ENCODE peak calls at places on chromosomes 11 and 22, in six cellular contexts. One of them, this sample, is unnamed.
A peak's percentile ranks its signal among the peaks of the same experiment; 100 is the strongest.

GRCh38 chr22:19207902-19208283 is 29.4 kb upstream of the SLC25A1 start:
- DNase-seq in stimulated activated CD4-positive, alpha-beta T cell treated with anti-CD3 and anti-CD28 coated beads, Interleukin-12 subunit alpha, Interleukin-12 subunit beta, amount 100 ng/mL, for 48 hours: no peak
- DNase-seq in LoVo: no peak
- DNase-seq in SK-N-SH: no peak
- DNase-seq in epithelial cell of proximal tubule: no peak
- DNase-seq in GM23248: no peak
- DNase-seq in this sample: no peak

GRCh38 chr11:102323542-102324261 is 6.4 kb downstream of the BIRC3 start:
- DNase-seq in epithelial cell of proximal tubule: no peak
- DNase-seq in GM23248: peak; percentile 79
- DNase-seq in LoVo: no peak
- DNase-seq in SK-N-SH: no peak
- DNase-seq in stimulated activated CD4-positive, alpha-beta T cell treated with anti-CD3 and anti-CD28 coated beads, Interleukin-12 subunit alpha, Interleukin-12 subunit beta, amount 100 ng/mL, for 48 hours: no peak
- DNase-seq in this sample: no peak

GRCh38 chr11:43639920-43640319 is 40.6 kb upstream of the HSD17B12 start:
- DNase-seq in stimulated activated CD4-positive, alpha-beta T cell treated with anti-CD3 and anti-CD28 coated beads, Interleukin-12 subunit alpha, Interleukin-12 subunit beta, amount 100 ng/mL, for 48 hours: no peak
- DNase-seq in GM23248: no peak
- DNase-seq in SK-N-SH: no peak
- DNase-seq in LoVo: no peak
- DNase-seq in epithelial cell of proximal tubule: no peak
- DNase-seq in this sample: no peak

GRCh38 chr22:30876925-30877553 is 91.5 kb downstream of the MORC2 start:
- DNase-seq in LoVo: no peak
- DNase-seq in epithelial cell of proximal tubule: no peak
- DNase-seq in SK-N-SH: peak; percentile 77
- DNase-seq in stimulated activated CD4-positive, alpha-beta T cell treated with anti-CD3 and anti-CD28 coated beads, Interleukin-12 subunit alpha, Interleukin-12 subunit beta, amount 100 ng/mL, for 48 hours: no peak
- DNase-seq in GM23248: peak; percentile 16
- DNase-seq in this sample: no peak

GRCh38 chr11:35343033-35343598 is 76.2 kb downstream of the SLC1A2 start:
- DNase-seq in SK-N-SH: no peak
- DNase-seq in LoVo: no peak
- DNase-seq in epithelial cell of proximal tubule: no peak
- DNase-seq in GM23248: no peak
- DNase-seq in stimulated activated CD4-positive, alpha-beta T cell treated with anti-CD3 and anti-CD28 coated beads, Interleukin-12 subunit alpha, Interleukin-12 subunit beta, amount 100 ng/mL, for 48 hours: no peak
- DNase-seq in this sample: no peak

GRCh38 chr11:16347928-16348685 is 8.2 kb downstream of the SOX6 start:
- DNase-seq in epithelial cell of proximal tubule: no peak
- DNase-seq in GM23248: peak; percentile 7
- DNase-seq in stimulated activated CD4-positive, alpha-beta T cell treated with anti-CD3 and anti-CD28 coated beads, Interleukin-12 subunit alpha, Interleukin-12 subunit beta, amount 100 ng/mL, for 48 hours: no peak
- DNase-seq in LoVo: no peak
- DNase-seq in SK-N-SH: no peak
- DNase-seq in this sample: no peak

GRCh38 chr11:41116970-41117369 is 342.5 kb downstream of the LRRC4C start:
- DNase-seq in SK-N-SH: no peak
- DNase-seq in GM23248: no peak
- DNase-seq in epithelial cell of proximal tubule: no peak
- DNase-seq in stimulated activated CD4-positive, alpha-beta T cell treated with anti-CD3 and anti-CD28 coated beads, Interleukin-12 subunit alpha, Interleukin-12 subunit beta, amount 100 ng/mL, for 48 hours: no peak
- DNase-seq in LoVo: no peak
- DNase-seq in this sample: no peak

GRCh38 chr22:50612715-50613221 is 12.2 kb downstream of the MAPK8IP2 start:
- DNase-seq in LoVo: no peak
- DNase-seq in stimulated activated CD4-positive, alpha-beta T cell treated with anti-CD3 and anti-CD28 coated beads, Interleukin-12 subunit alpha, Interleukin-12 subunit beta, amount 100 ng/mL, for 48 hours: no peak
- DNase-seq in epithelial cell of proximal tubule: no peak
- DNase-seq in GM23248: no peak
- DNase-seq in SK-N-SH: peak; percentile 89
- DNase-seq in this sample: no peak

GRCh38 chr11:94648789-94649188 is 81.6 kb downstream of the PIWIL4 start:
- DNase-seq in stimulated activated CD4-positive, alpha-beta T cell treated with anti-CD3 and anti-CD28 coated beads, Interleukin-12 subunit alpha, Interleukin-12 subunit beta, amount 100 ng/mL, for 48 hours: no peak
- DNase-seq in GM23248: no peak
- DNase-seq in LoVo: no peak
- DNase-seq in SK-N-SH: no peak
- DNase-seq in epithelial cell of proximal tubule: no peak
- DNase-seq in this sample: no peak